ENCODE peak calls at places on chromosome 21, in eight cellular contexts. O is uterus, W is IMR-90, C is tibial nerve, A is Peyer's patch, J is endothelial cell of umbilical vein, R is A549, I is heart left ventricle. V is an unnamed sample.
A peak's percentile ranks its signal among the peaks of the same experiment; 100 is the strongest.

GRCh38 chr21:15441060-15441493 is 288.7 kb upstream of the USP25 start:
- DNase-seq in I (no peak), A (no peak), J (no peak), O (no peak), R (no peak), W (no peak), C (no peak), V (no peak)

GRCh38 chr21:39184050-39184980 is 1.1 kb upstream of the PSMG1 start:
- DNase-seq in J (no peak), I (no peak), A (no peak), O (no peak), R (no peak), C (no peak), W (no peak), V (no peak)

GRCh38 chr21:42607525-42608102 is 45.8 kb upstream of the PDE9A start:
- DNase-seq in A (no peak), I (no peak), W (no peak), R (no peak), J (no peak), O (no peak), C (no peak), V (no peak)

GRCh38 chr21:46628868-46629267 is 6.6 kb upstream of the PRMT2 start:
- DNase-seq in A (no peak), W (no peak), O (no peak), J (no peak), R (no peak), I (no peak), C (no peak), V (no peak)

GRCh38 chr21:38958940-38959685 is 153.4 kb downstream of the ETS2 start:
- DNase-seq in C (no peak), O (peak; percentile 86), A (peak; percentile 45), R (peak; percentile 45), W (peak; percentile 74), J (no peak), I (no peak), V (no peak)

GRCh38 chr21:23740463-23740862 is 1866.8 kb downstream of the MRPL39 start:
- DNase-seq in J (no peak), W (no peak), I (no peak), R (no peak), A (no peak), C (no peak), O (no peak), V (no peak)

GRCh38 chr21:43262427-43262826 is 93.6 kb downstream of the CRYAA start:
- DNase-seq in C (no peak), I (peak; percentile 15), W (peak; percentile 19), J (peak; percentile 19), A (peak; percentile 70), O (no peak), R (no peak), V (peak; percentile 38)

GRCh38 chr21:32423320-32423719 is 10.8 kb downstream of the EVA1C start:
- DNase-seq in A (no peak), W (peak; percentile 94), J (no peak), C (no peak), R (no peak), O (no peak), I (no peak), V (no peak)

GRCh38 chr21:14530574-14530973 is 15.5 kb downstream of the SAMSN1 start:
- DNase-seq in W (no peak), J (no peak), A (no peak), C (no peak), I (no peak), R (no peak), O (no peak), V (no peak)

GRCh38 chr21:33259995-33260394 is 6.2 kb upstream of the IL10RB start:
- DNase-seq in I (no peak), R (no peak), C (no peak), A (no peak), W (no peak), J (no peak), O (no peak), V (peak; percentile 33)

GRCh38 chr21:26490771-26491170 is 82.3 kb downstream of the CYYR1 start:
- DNase-seq in C (no peak), W (no peak), I (no peak), O (no peak), R (no peak), J (no peak), A (no peak), V (no peak)

GRCh38 chr21:21084179-21084578 is 86.0 kb downstream of the NCAM2 start:
- DNase-seq in W (peak; percentile 38), C (no peak), A (no peak), O (no peak), I (no peak), R (no peak), J (no peak), V (no peak)

GRCh38 chr21:34864370-34865209 is 184.5 kb downstream of the RUNX1 start:
- DNase-seq in W (no peak), A (no peak), O (no peak), J (no peak), I (no peak), R (no peak), C (no peak), V (no peak)
- TF ChIP-seq POLR2A in W (peak; percentile 29), A (no peak), O (no peak), J (no peak), I (no peak), R (no peak), C (no peak), V (no peak)

GRCh38 chr21:16454371-16454770 is 724.6 kb downstream of the USP25 start:
- DNase-seq in R (peak; percentile 3), A (no peak), I (no peak), O (no peak), W (no peak), J (peak; percentile 49), C (no peak), V (no peak)

GRCh38 chr21:16457498-16457897 is 727.7 kb downstream of the USP25 start:
- DNase-seq in I (no peak), J (no peak), R (no peak), W (no peak), O (no peak), C (no peak), A (no peak), V (no peak)

GRCh38 chr21:16455526-16455925 is 725.7 kb downstream of the USP25 start:
- DNase-seq in C (no peak), A (no peak), O (no peak), J (no peak), I (no peak), R (no peak), W (no peak), V (no peak)

GRCh38 chr21:16460936-16461335 is 731.2 kb downstream of the USP25 start:
- DNase-seq in O (no peak), J (no peak), C (no peak), I (no peak), A (no peak), R (no peak), W (no peak), V (no peak)

DNA sequence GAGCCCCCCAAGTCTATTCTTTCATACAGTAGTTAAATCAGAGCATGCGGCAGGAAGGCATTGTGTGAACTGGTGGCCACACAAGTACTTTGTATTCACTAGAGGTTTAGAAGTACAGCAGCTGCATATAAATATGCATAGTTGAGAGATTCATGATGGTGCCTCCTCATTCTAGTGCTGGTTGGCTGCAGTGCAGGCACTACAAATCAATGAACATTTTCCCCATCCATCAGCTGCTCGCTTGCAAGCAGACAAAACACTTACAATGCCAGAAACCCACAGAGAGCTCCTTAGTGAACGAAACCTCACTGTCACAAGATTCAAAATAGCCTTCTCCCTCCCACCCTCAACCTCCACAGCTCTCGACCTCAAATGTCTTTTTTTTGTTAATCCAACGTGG is 726.2 kb downstream of the USP25 start:
- DNase-seq in R (no peak), A (no peak), I (no peak), W (no peak), J (no peak), O (no peak), C (no peak), V (no peak)
- H3K4me1 ChIP-seq in R (no peaks in the 10 kb centered on the region), A (no peaks in the 10 kb centered on the region), I (no peaks in the 10 kb centered on the region), W (no peaks in the 10 kb centered on the region), J (no peaks in the 10 kb centered on the region), O (peaks cover 4% of the 10 kb centered on the region), C (peaks cover 10% of the 10 kb centered on the region), V (peaks cover 4% of the 10 kb centered on the region)

GRCh38 chr21:45302082-45303061 is 14.7 kb upstream of the POFUT2 start:
- DNase-seq in J (peak; percentile 84), A (peak; percentile 63), C (peak; percentile 64), R (no peak), W (no peak), O (peak; percentile 79), I (peak; percentile 86), V (peak; percentile 85)

GRCh38 chr21:45301521-45302081 is 13.9 kb upstream of the POFUT2 start:
- DNase-seq in W (no peak), C (no peak), J (no peak), A (peak; percentile 38), I (peak; percentile 60), R (no peak), O (no peak), V (no peak)

GRCh38 chr21:45303751-45304150 is 16.1 kb upstream of the POFUT2 start:
- DNase-seq in A (no peak), C (no peak), R (no peak), J (no peak), W (no peak), O (no peak), I (no peak), V (peak; percentile 43)

GRCh38 chr21:45304161-45304830 is 16.6 kb upstream of the POFUT2 start:
- DNase-seq in I (peak; percentile 43), J (no peak), C (no peak), A (peak; percentile 39), W (no peak), R (no peak), O (no peak), V (peak; percentile 43)

GRCh38 chr21:45303111-45303615 is 15.5 kb upstream of the POFUT2 start:
- DNase-seq in O (no peak), I (peak; percentile 61), C (no peak), A (peak; percentile 43), W (no peak), J (no peak), R (no peak), V (peak; percentile 44)
- H3K27ac ChIP-seq in O (no peak overlapping the region), I (peak overlapping the region; percentile 94), C (peak overlapping the region; percentile 86), A (peak overlapping the region; percentile 55), W (no peak overlapping the region), J (no peak overlapping the region), R (no peak overlapping the region), V (peak overlapping the region; percentile 64)

GRCh38 chr21:41443562-41443961 is 17.5 kb downstream of the MX1 start:
- DNase-seq in O (no peak), J (no peak), C (no peak), W (no peak), I (no peak), R (no peak), A (peak; percentile 3), V (no peak)
- TF ChIP-seq POLR2A in O (no peak), J (no peak), C (no peak), W (no peak), I (no peak), R (no peak), A (no peak), V (no peak)

GRCh38 chr21:28324690-28325089 is 668.0 kb downstream of the LTN1 start:
- DNase-seq in W (no peak), J (no peak), R (no peak), A (no peak), I (no peak), O (no peak), C (no peak), V (no peak)

GRCh38 chr21:28325618-28326017 is 667.1 kb downstream of the LTN1 start:
- DNase-seq in O (no peak), A (no peak), J (no peak), W (no peak), R (no peak), C (no peak), I (no peak), V (no peak)
- H3K4me1 ChIP-seq in O (no peaks in the 10 kb centered on the region), A (no peaks in the 10 kb centered on the region), J (no peaks in the 10 kb centered on the region), W (no peaks in the 10 kb centered on the region), R (no peaks in the 10 kb centered on the region), C (no peaks in the 10 kb centered on the region), I (no peaks in the 10 kb centered on the region), V (no peaks in the 10 kb centered on the region)